ENCODE peak calls at places on chromosomes 5 and 9, in five cellular contexts. P is HepG2, V is A549, Y is H1, G is IMR-90. C is an unnamed sample.

GRCh38 chr5:160188151-160188967 is 40.9 kb upstream of the FABP6 start:
- DNase-seq in G (peak), V (peak), P (no peak), Y (no peak), C (no peak)

GRCh38 chr9:133956520-133957076 is 35.5 kb downstream of the VAV2 start:
- DNase-seq in G (peak), P (no peak), Y (no peak), V (no peak), C (no peak)

GRCh38 chr5:95669540-95669939 is 13.3 kb downstream of the SPATA9 start:
- DNase-seq in Y (no peak), P (no peak), G (peak), V (no peak), C (no peak)

GRCh38 chr5:144189800-144190429 is 19.2 kb downstream of the KCTD16 start:
- DNase-seq in P (no peak), Y (no peak), G (peak), V (peak), C (no peak)

GRCh38 chr9:34686732-34687131 is 4.3 kb downstream of the CCL19 start:
- DNase-seq in Y (no peak), P (no peak), V (no peak), G (no peak), C (no peak)

GRCh38 chr9:16651445-16651964 is 219.0 kb downstream of the BNC2 start:
- DNase-seq in V (no peak), G (no peak), P (no peak), Y (no peak), C (no peak)

GRCh38 chr9:135345775-135346433 is 133.7 kb upstream of the PPP1R26 start:
- DNase-seq in V (no peak), G (no peak), Y (no peak), P (no peak), C (no peak)

GRCh38 chr5:74954919-74955318 is 88.7 kb upstream of the FAM169A start:
- DNase-seq in Y (no peak), G (peak), P (peak), V (no peak), C (no peak)

GRCh38 chr9:38057416-38058195 is 11.4 kb downstream of the SHB start:
- DNase-seq in Y (no peak), G (no peak), V (no peak), P (no peak), C (no peak)

GRCh38 chr5:161765611-161766010 is 80.1 kb downstream of the GABRA6 start:
- DNase-seq in V (no peak), Y (no peak), G (no peak), P (no peak), C (no peak)

GRCh38 chr9:109100543-109101201 is 19.1 kb downstream of the TMEM245 start:
- DNase-seq in Y (no peak), G (no peak), P (no peak), V (no peak), C (no peak)

DNA sequence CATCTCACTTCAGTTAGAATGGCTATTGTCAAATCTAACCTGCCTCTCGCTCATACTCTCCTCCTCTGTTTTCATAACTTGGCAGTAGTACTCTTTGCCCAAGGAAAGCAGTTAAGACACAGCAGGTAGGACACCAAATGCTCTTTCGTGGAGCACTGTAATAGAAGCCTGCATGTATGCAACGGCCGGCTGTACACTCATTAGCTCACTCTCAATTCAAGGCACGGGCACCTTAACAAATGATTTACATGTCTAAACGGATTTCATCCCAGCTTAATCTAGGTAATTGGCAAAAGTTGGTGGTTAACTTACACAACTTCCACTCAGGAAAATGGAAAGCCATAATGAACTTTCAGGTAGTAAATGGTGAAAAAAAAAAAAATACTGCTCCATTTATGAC is 14.9 kb downstream of the DEPDC1B start:
- DNase-seq in P (no peak), Y (no peak), V (no peak), G (no peak), C (no peak)
- TF ChIP-seq RAD21 in P (no peak), Y (no peak), V (no peak), G (no peak), C (no peak)

GRCh38 chr5:176817369-176817841 is 7.0 kb downstream of the UNC5A start:
- DNase-seq in V (no peak), Y (no peak), G (no peak), P (no peak), C (no peak)
- TF ChIP-seq CEBPB in V (no peak), Y (no peak), G (no peak), P (no peak), C (no peak)

GRCh38 chr9:2745560-2746380 is 28.5 kb downstream of the KCNV2 start:
- DNase-seq in G (no peak), Y (no peak), V (no peak), P (no peak), C (no peak)
- H3K27ac ChIP-seq in G (no peak), Y (peak), V (no peak), P (no peak), C (no peak)

GRCh38 chr5:178120661-178121357 is 7.5 kb downstream of the N4BP3 start:
- DNase-seq in V (peak), G (peak), P (peak), Y (peak), C (no peak)
- TF ChIP-seq RAD21 in V (no peak), G (no peak), P (peak), Y (peak), C (no peak)